ENCODE peak calls at places on chromosome 7, in six cellular contexts. One of them, this sample, is unnamed.
A peak's percentile ranks its signal among the peaks of the same experiment; 100 is the strongest.

GRCh38 chr7:79709574-79710409 is 256.3 kb upstream of the MAGI2 start:
- DNase-seq in vagina: no peak
- DNase-seq in HL-60: no peak
- DNase-seq in HCT116: peak; percentile 85
- DNase-seq in breast epithelium: no peak
- DNase-seq in Panc1: peak; percentile 41
- DNase-seq in this sample: no peak

GRCh38 chr7:116715087-116715486 is 43.1 kb downstream of the MET start:
- DNase-seq in vagina: no peak
- DNase-seq in HCT116: no peak
- DNase-seq in HL-60: no peak
- DNase-seq in breast epithelium: no peak
- DNase-seq in Panc1: no peak
- DNase-seq in this sample: no peak

GRCh38 chr7:158061884-158062656 is 525.6 kb downstream of the PTPRN2 start:
- DNase-seq in HL-60: no peak
- DNase-seq in HCT116: no peak
- DNase-seq in Panc1: no peak
- DNase-seq in vagina: no peak
- DNase-seq in breast epithelium: no peak
- DNase-seq in this sample: no peak

GRCh38 chr7:79461660-79462059 is 8.2 kb upstream of the MAGI2 start:
- DNase-seq in HL-60: no peak
- DNase-seq in breast epithelium: no peak
- DNase-seq in Panc1: no peak
- DNase-seq in vagina: no peak
- DNase-seq in HCT116: no peak
- DNase-seq in this sample: no peak

GRCh38 chr7:100208911-100209408 is 10.8 kb upstream of the PVRIG start:
- DNase-seq in HCT116: no peak
- DNase-seq in vagina: no peak
- DNase-seq in Panc1: no peak
- DNase-seq in HL-60: no peak
- DNase-seq in breast epithelium: no peak
- DNase-seq in this sample: peak; percentile 39

GRCh38 chr7:117110480-117111315 is 157.4 kb downstream of the ST7 start:
- DNase-seq in vagina: no peak
- DNase-seq in breast epithelium: no peak
- DNase-seq in HL-60: no peak
- DNase-seq in Panc1: no peak
- DNase-seq in HCT116: no peak
- DNase-seq in this sample: peak; percentile 22

GRCh38 chr7:85154282-85154937 is 32.4 kb downstream of the SEMA3D start:
- DNase-seq in HL-60: no peak
- DNase-seq in breast epithelium: no peak
- DNase-seq in Panc1: no peak
- DNase-seq in vagina: no peak
- DNase-seq in HCT116: no peak
- DNase-seq in this sample: no peak

GRCh38 chr7:36999851-37000480 is 275.7 kb upstream of the AOAH start:
- DNase-seq in breast epithelium: no peak
- DNase-seq in HCT116: no peak
- DNase-seq in Panc1: no peak
- DNase-seq in HL-60: no peak
- DNase-seq in vagina: no peak
- DNase-seq in this sample: no peak

GRCh38 chr7:132045481-132045980 is 489.1 kb upstream of the PODXL start:
- DNase-seq in Panc1: no peak
- DNase-seq in breast epithelium: no peak
- DNase-seq in HCT116: no peak
- DNase-seq in HL-60: no peak
- DNase-seq in vagina: no peak
- DNase-seq in this sample: no peak

GRCh38 chr7:142299226-142299625 is 41.4 kb upstream of the PRSS58 start:
- DNase-seq in HL-60: no peak
- DNase-seq in Panc1: no peak
- DNase-seq in vagina: no peak
- DNase-seq in HCT116: no peak
- DNase-seq in breast epithelium: no peak
- DNase-seq in this sample: no peak

GRCh38 chr7:117873056-117873932 is at the start of gene CTTNBP2:
- DNase-seq in HCT116: peak; percentile 6
- DNase-seq in breast epithelium: peak; percentile 28
- DNase-seq in HL-60: no peak
- DNase-seq in Panc1: no peak
- DNase-seq in vagina: no peak
- DNase-seq in this sample: peak; percentile 8

GRCh38 chr7:144534655-144535395 is 131.3 kb upstream of the NOBOX start:
- DNase-seq in HCT116: no peak
- DNase-seq in HL-60: no peak
- DNase-seq in breast epithelium: no peak
- DNase-seq in Panc1: no peak
- DNase-seq in vagina: no peak
- DNase-seq in this sample: no peak

GRCh38 chr7:361680-362415 is 71.9 kb downstream of the FOXL3 start:
- DNase-seq in HL-60: no peak
- DNase-seq in breast epithelium: no peak
- DNase-seq in Panc1: no peak
- DNase-seq in HCT116: no peak
- DNase-seq in vagina: no peak
- DNase-seq in this sample: no peak

GRCh38 chr7:149261321-149261828 is 621 bp upstream of the ZNF783 start:
- DNase-seq in HCT116: no peak
- DNase-seq in HL-60: no peak
- DNase-seq in Panc1: no peak
- DNase-seq in vagina: no peak
- DNase-seq in breast epithelium: no peak
- DNase-seq in this sample: no peak

GRCh38 chr7:54349259-54349658 is 192.9 kb upstream of the VSTM2A start:
- DNase-seq in Panc1: no peak
- DNase-seq in HL-60: no peak
- DNase-seq in HCT116: no peak
- DNase-seq in breast epithelium: no peak
- DNase-seq in vagina: no peak
- DNase-seq in this sample: no peak
- TF ChIP-seq POLR2AphosphoS5 in Panc1: no peak
- TF ChIP-seq POLR2AphosphoS5 in HL-60: no peak
- TF ChIP-seq POLR2AphosphoS5 in HCT116: no peak
- TF ChIP-seq POLR2AphosphoS5 in breast epithelium: no peak
- TF ChIP-seq POLR2AphosphoS5 in vagina: no peak
- TF ChIP-seq POLR2AphosphoS5 in this sample: no peak

GRCh38 chr7:86930554-86931307 is 128.7 kb downstream of the ELAPOR2 start:
- DNase-seq in Panc1: no peak
- DNase-seq in HL-60: no peak
- DNase-seq in breast epithelium: no peak
- DNase-seq in HCT116: no peak
- DNase-seq in vagina: no peak
- DNase-seq in this sample: no peak

GRCh38 chr7:86933295-86933845 is 126.1 kb downstream of the ELAPOR2 start:
- DNase-seq in HCT116: no peak
- DNase-seq in Panc1: no peak
- DNase-seq in breast epithelium: no peak
- DNase-seq in vagina: no peak
- DNase-seq in HL-60: no peak
- DNase-seq in this sample: no peak

GRCh38 chr7:86931439-86931838 is 128.0 kb downstream of the ELAPOR2 start:
- DNase-seq in breast epithelium: no peak
- DNase-seq in HCT116: no peak
- DNase-seq in HL-60: no peak
- DNase-seq in vagina: no peak
- DNase-seq in Panc1: no peak
- DNase-seq in this sample: no peak

GRCh38 chr7:86929293-86930109 is 130.0 kb downstream of the ELAPOR2 start:
- DNase-seq in HCT116: no peak
- DNase-seq in Panc1: no peak
- DNase-seq in vagina: no peak
- DNase-seq in breast epithelium: no peak
- DNase-seq in HL-60: no peak
- DNase-seq in this sample: no peak

DNA sequence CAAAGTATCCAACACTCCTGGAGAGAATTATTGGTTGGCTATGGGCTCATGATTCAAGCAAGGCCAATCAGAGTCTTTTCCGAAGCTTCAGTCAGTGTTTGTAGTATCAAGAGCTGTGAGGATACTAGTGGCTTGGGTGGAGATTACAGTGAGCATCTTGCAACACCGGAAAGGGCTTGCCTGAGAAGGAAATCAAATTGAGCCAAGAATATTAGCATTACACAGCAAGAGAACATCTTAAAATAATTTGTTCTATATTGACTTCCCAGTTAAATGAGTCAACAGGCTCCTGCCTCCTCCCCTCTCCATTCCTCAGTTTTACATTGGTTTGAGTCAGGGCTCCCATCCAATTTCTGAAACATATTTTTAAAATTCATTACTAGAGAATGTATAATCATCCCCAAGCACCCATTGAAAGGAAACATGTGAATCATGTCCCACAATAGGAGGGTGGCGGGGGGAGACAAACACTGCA is 127.4 kb downstream of the ELAPOR2 start:
- DNase-seq in HCT116: no peak
- DNase-seq in Panc1: no peak
- DNase-seq in HL-60: no peak
- DNase-seq in breast epithelium: no peak
- DNase-seq in vagina: no peak
- DNase-seq in this sample: no peak
- TF ChIP-seq POLR2AphosphoS5 in HCT116: no peak
- TF ChIP-seq POLR2AphosphoS5 in Panc1: no peak
- TF ChIP-seq POLR2AphosphoS5 in HL-60: no peak
- TF ChIP-seq POLR2AphosphoS5 in breast epithelium: no peak
- TF ChIP-seq POLR2AphosphoS5 in vagina: no peak
- TF ChIP-seq POLR2AphosphoS5 in this sample: no peak

GRCh38 chr7:2680792-2681490 is 7.1 kb upstream of the AMZ1 start:
- DNase-seq in Panc1: peak; percentile 27
- DNase-seq in HCT116: peak; percentile 56
- DNase-seq in breast epithelium: peak; percentile 60
- DNase-seq in vagina: no peak
- DNase-seq in HL-60: peak; percentile 68
- DNase-seq in this sample: peak; percentile 77
- TF ChIP-seq POLR2AphosphoS5 in Panc1: no peak
- TF ChIP-seq POLR2AphosphoS5 in HCT116: no peak
- TF ChIP-seq POLR2AphosphoS5 in breast epithelium: no peak
- TF ChIP-seq POLR2AphosphoS5 in vagina: peak; percentile 15
- TF ChIP-seq POLR2AphosphoS5 in HL-60: no peak
- TF ChIP-seq POLR2AphosphoS5 in this sample: no peak

GRCh38 chr7:50793115-50793946 is 10.6 kb upstream of the GRB10 start:
- DNase-seq in vagina: no peak
- DNase-seq in Panc1: no peak
- DNase-seq in breast epithelium: no peak
- DNase-seq in HL-60: peak; percentile 63
- DNase-seq in HCT116: no peak
- DNase-seq in this sample: peak; percentile 30
- TF ChIP-seq POLR2AphosphoS5 in vagina: peak; percentile 20
- TF ChIP-seq POLR2AphosphoS5 in Panc1: no peak
- TF ChIP-seq POLR2AphosphoS5 in breast epithelium: no peak
- TF ChIP-seq POLR2AphosphoS5 in HL-60: no peak
- TF ChIP-seq POLR2AphosphoS5 in HCT116: peak; percentile 42
- TF ChIP-seq POLR2AphosphoS5 in this sample: no peak

DNA sequence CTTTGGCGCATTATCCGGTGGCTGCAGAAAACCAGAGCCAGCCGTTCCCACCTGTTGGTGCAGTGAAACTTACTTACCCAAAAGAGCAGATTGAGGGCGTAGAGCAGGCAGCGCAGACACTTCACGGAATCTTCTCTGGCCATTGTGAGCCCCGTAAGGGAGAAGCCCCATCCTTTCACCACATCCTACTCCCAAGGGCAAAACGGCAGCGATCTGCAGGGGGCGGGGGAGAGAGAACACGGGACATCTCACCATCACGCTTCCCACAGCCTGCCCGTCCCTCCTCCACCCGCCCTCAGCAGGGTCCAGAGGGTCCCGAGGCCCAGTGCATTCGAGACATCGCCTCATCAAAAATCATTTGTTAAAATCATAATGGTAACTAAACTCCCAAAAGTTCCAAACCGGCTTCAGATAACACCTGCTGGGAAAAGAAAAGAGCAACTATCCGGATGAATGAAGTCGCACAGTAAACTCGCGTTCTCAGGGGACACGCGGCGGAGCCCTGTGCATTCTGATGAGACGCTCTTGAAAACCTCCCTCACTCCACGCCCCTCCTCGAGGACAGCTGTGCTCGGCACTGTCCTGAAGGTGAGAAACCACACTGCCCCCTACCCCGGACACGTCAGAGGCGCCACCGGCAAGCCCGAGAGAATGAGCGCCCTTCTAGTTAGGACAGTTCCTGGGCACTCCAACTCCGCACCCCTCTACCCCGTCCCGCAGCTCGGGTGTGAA is 1.2 kb downstream of the TSPAN12 start:
- DNase-seq in HL-60: no peak
- DNase-seq in vagina: no peak
- DNase-seq in Panc1: no peak
- DNase-seq in breast epithelium: no peak
- DNase-seq in HCT116: peak; percentile 29
- DNase-seq in this sample: peak; percentile 32
- TF ChIP-seq POLR2AphosphoS5 in HL-60: no peak
- TF ChIP-seq POLR2AphosphoS5 in vagina: no peak
- TF ChIP-seq POLR2AphosphoS5 in Panc1: no peak
- TF ChIP-seq POLR2AphosphoS5 in breast epithelium: no peak
- TF ChIP-seq POLR2AphosphoS5 in HCT116: no peak
- TF ChIP-seq POLR2AphosphoS5 in this sample: no peak

This sample was measured in GM12891.